ENCODE peak calls at places on chromosomes 12 and 14, in six cellular contexts. P is Right ventricle myocardium superior, X is heart right ventricle, M is WTC11, W is left kidney, Y is T-helper 9 cell. V is an unnamed sample.

GRCh38 chr14:31937730-31938346 is 139.3 kb upstream of the ARHGAP5 start:
- DNase-seq in P (no peak), X (no peak), M (no peak), W (no peak), Y (peak; percentile 4), V (peak; percentile 43)

GRCh38 chr14:91374897-91375747 is 42.5 kb downstream of the CCDC88C start:
- DNase-seq in P (no peak), X (no peak), M (no peak), W (no peak), Y (no peak), V (peak; percentile 98)

GRCh38 chr12:102960766-102961487 is 3.5 kb downstream of the ASCL1 start:
- DNase-seq in P (no peak), X (no peak), M (peak; percentile 40), W (peak; percentile 41), Y (no peak), V (peak; percentile 82)

GRCh38 chr12:79194595-79194994 is 330.0 kb downstream of the SYT1 start:
- DNase-seq in P (no peak), X (no peak), M (no peak), W (no peak), Y (no peak), V (no peak)

GRCh38 chr14:99318959-99319295 is 46.9 kb upstream of the BCL11B start:
- DNase-seq in P (no peak), X (no peak), M (no peak), W (no peak), Y (no peak), V (no peak)

GRCh38 chr12:54603173-54603814 is 14.8 kb upstream of the PPP1R1A start:
- DNase-seq in P (peak; percentile 62), X (no peak), M (peak; percentile 75), W (peak; percentile 85), Y (peak; percentile 43), V (peak; percentile 55)

GRCh38 chr14:76077340-76077739 is 74.4 kb upstream of the GPATCH2L start:
- DNase-seq in P (no peak), X (no peak), M (no peak), W (no peak), Y (no peak), V (no peak)

GRCh38 chr14:73727181-73727580 is 13.0 kb upstream of the PNMA1 start:
- DNase-seq in P (no peak), X (no peak), M (no peak), W (no peak), Y (no peak), V (no peak)

GRCh38 chr12:113862570-113863454 is 103.3 kb downstream of the RBM19 start:
- DNase-seq in P (no peak), X (no peak), M (no peak), W (peak; percentile 28), Y (no peak), V (peak; percentile 81)

GRCh38 chr12:4002601-4003000 is 129.4 kb upstream of the PARP11 start:
- DNase-seq in P (no peak), X (no peak), M (no peak), W (no peak), Y (no peak), V (no peak)

GRCh38 chr14:93395227-93395626 is 35.5 kb upstream of the UNC79 start:
- DNase-seq in P (no peak), X (no peak), M (no peak), W (no peak), Y (no peak), V (no peak)

GRCh38 chr12:88267630-88268029 is 125.5 kb downstream of the TMTC3 start:
- DNase-seq in P (no peak), X (no peak), M (no peak), W (no peak), Y (no peak), V (peak; percentile 44)

GRCh38 chr12:104458645-104459555 is 2.2 kb downstream of the CHST11 start:
- DNase-seq in P (peak; percentile 51), X (peak; percentile 27), M (no peak), W (peak; percentile 49), Y (no peak), V (peak; percentile 15)

GRCh38 chr14:93185333-93185688 is 194 bp downstream of the LYSET start:
- DNase-seq in P (no peak), X (no peak), M (no peak), W (no peak), Y (no peak), V (no peak)

GRCh38 chr14:21066882-21067502 is 3.1 kb upstream of the ARHGEF40 start:
- DNase-seq in P (no peak), X (no peak), M (no peak), W (peak; percentile 25), Y (no peak), V (peak; percentile 60)

GRCh38 chr12:52909796-52910195 is 4.9 kb upstream of the KRT8 start:
- DNase-seq in P (no peak), X (no peak), M (no peak), W (no peak), Y (no peak), V (no peak)